ENCODE peak calls at places on chromosomes 1 and 21, in nine cellular contexts. N, A, V, Y, L, O, U, I and B are unnamed samples.
A peak's percentile ranks its signal among the peaks of the same experiment; 100 is the strongest.

GRCh38 chr1:51442616-51443015 is 76.5 kb downstream of the EPS15 start:
- DNase-seq in N (no peak), L (no peak), Y (no peak), O (no peak), V (no peak), I (no peak), A (no peak), U (no peak), B (no peak)

GRCh38 chr1:54798769-54799641 is 2.1 kb downstream of the TTC22 start:
- DNase-seq in V (peak; percentile 78), N (no peak), Y (no peak), I (no peak), A (no peak), O (peak; percentile 3), L (peak; percentile 47), U (no peak), B (no peak)

GRCh38 chr1:84489766-84490165 is 10.7 kb downstream of the RPF1 start:
- DNase-seq in O (no peak), V (no peak), Y (no peak), U (no peak), N (no peak), L (no peak), A (no peak), I (no peak), B (no peak)

GRCh38 chr1:65412256-65412983 is 8.0 kb upstream of the LEPR start:
- DNase-seq in A (no peak), O (no peak), U (no peak), L (no peak), N (no peak), I (no peak), V (no peak), Y (no peak), B (no peak)

GRCh38 chr21:46151989-46152938 is 3.1 kb downstream of the FTCD start:
- DNase-seq in O (no peak), Y (no peak), A (no peak), I (no peak), V (peak; percentile 80), L (peak; percentile 8), U (peak; percentile 70), N (peak; percentile 14), B (no peak)

GRCh38 chr1:233326319-233326994 is 1.1 kb upstream of the MAP3K21 start:
- DNase-seq in Y (no peak), O (no peak), V (no peak), I (no peak), A (no peak), L (no peak), N (no peak), U (peak; percentile 77), B (no peak)

GRCh38 chr1:3772027-3772714 is 378 bp upstream of the SMIM1 start:
- DNase-seq in I (no peak), A (peak; percentile 91), V (peak; percentile 99), Y (peak; percentile 95), O (peak; percentile 79), N (peak; percentile 87), U (peak; percentile 97), L (peak; percentile 97), B (peak; percentile 80)

GRCh38 chr21:32173106-32173755 is 105.6 kb downstream of the MIS18A start:
- DNase-seq in A (no peak), O (no peak), U (no peak), N (no peak), L (no peak), V (no peak), I (no peak), Y (no peak), B (no peak)

GRCh38 chr1:156663178-156663577 is 14.0 kb downstream of the NES start:
- DNase-seq in L (no peak), Y (peak; percentile 61), N (peak; percentile 42), I (peak; percentile 19), V (peak; percentile 85), O (no peak), U (no peak), A (peak; percentile 80), B (no peak)

GRCh38 chr1:16717174-16718108 is 22.9 kb upstream of the RNU1-4 start:
- DNase-seq in U (peak; percentile 95), L (no peak), Y (peak; percentile 63), V (peak; percentile 78), N (no peak), O (no peak), I (no peak), A (peak; percentile 3), B (peak; percentile 63)

GRCh38 chr1:2974701-2975301 is 46.5 kb upstream of the ACTRT2 start:
- DNase-seq in I (no peak), L (no peak), V (peak; percentile 61), U (no peak), Y (no peak), A (no peak), N (no peak), O (no peak), B (peak; percentile 36)

GRCh38 chr1:77170687-77171086 is 48.5 kb downstream of the PIGK start:
- DNase-seq in I (no peak), Y (no peak), A (no peak), O (no peak), U (no peak), V (no peak), L (no peak), N (no peak), B (no peak)

GRCh38 chr1:207815466-207815865 is 63.6 kb downstream of the CD46 start:
- DNase-seq in N (no peak), A (no peak), V (peak; percentile 80), O (no peak), L (no peak), U (no peak), I (no peak), Y (no peak), B (no peak)

GRCh38 chr1:47624531-47624930 is 186.7 kb downstream of the FOXD2 start:
- DNase-seq in Y (no peak), V (no peak), A (peak; percentile 2), I (no peak), L (peak; percentile 34), N (peak; percentile 8), U (no peak), O (no peak), B (no peak)

GRCh38 chr21:29604096-29604495 is 305.4 kb downstream of the BACH1 start:
- DNase-seq in U (no peak), O (no peak), V (peak; percentile 19), Y (no peak), A (no peak), I (no peak), N (no peak), L (no peak), B (no peak)

GRCh38 chr21:29233611-29234540 is 64.8 kb upstream of the BACH1 start:
- DNase-seq in A (peak; percentile 2), U (no peak), N (no peak), Y (no peak), V (no peak), L (no peak), O (no peak), I (no peak), B (no peak)

GRCh38 chr1:229068266-229069043 is 202.5 kb upstream of the RAB4A start:
- DNase-seq in O (no peak), Y (no peak), I (no peak), V (no peak), L (no peak), A (no peak), U (no peak), N (peak; percentile 58), B (no peak)

GRCh38 chr1:47703981-47704596 is 266.2 kb downstream of the FOXD2 start:
- DNase-seq in U (no peak), V (no peak), Y (no peak), N (peak; percentile 24), L (no peak), A (no peak), I (no peak), O (no peak), B (peak; percentile 82)

GRCh38 chr1:84693009-84693408 is 2.7 kb upstream of the SSX2IP start:
- DNase-seq in A (peak; percentile 26), L (no peak), O (no peak), Y (no peak), I (peak; percentile 24), N (no peak), U (no peak), V (no peak), B (no peak)

GRCh38 chr1:203322480-203323179 is 17.3 kb downstream of the BTG2 start:
- DNase-seq in Y (no peak), N (peak; percentile 74), V (no peak), L (peak; percentile 90), A (no peak), O (no peak), I (no peak), U (no peak), B (no peak)

GRCh38 chr1:203324103-203325003 is 19.0 kb downstream of the BTG2 start:
- DNase-seq in N (peak; percentile 56), A (peak; percentile 58), U (no peak), O (peak; percentile 51), I (peak; percentile 69), V (no peak), Y (no peak), L (no peak), B (no peak)

GRCh38 chr1:203320546-203321272 is 15.4 kb downstream of the BTG2 start:
- DNase-seq in U (peak; percentile 85), V (peak; percentile 89), A (peak; percentile 99), Y (no peak), I (peak; percentile 98), L (peak; percentile 90), O (peak; percentile 73), N (peak; percentile 60), B (no peak)

GRCh38 chr1:203323587-203323986 is 18.3 kb downstream of the BTG2 start:
- DNase-seq in I (no peak), V (no peak), N (peak; percentile 22), O (no peak), L (peak; percentile 75), U (no peak), A (no peak), Y (no peak), B (no peak)

GRCh38 chr1:203321273-203322052 is 16.1 kb downstream of the BTG2 start:
- DNase-seq in I (no peak), L (no peak), O (no peak), Y (no peak), A (no peak), N (no peak), U (no peak), V (no peak), B (no peak)
- H3K4me1 ChIP-seq in I (peaks cover 76% of the 10 kb centered on the region), L (peaks cover 95% of the 10 kb centered on the region), O (peaks cover 68% of the 10 kb centered on the region), Y (peaks cover 20% of the 10 kb centered on the region), A (peaks cover 95% of the 10 kb centered on the region), N (peaks cover 69% of the 10 kb centered on the region), U (peaks cover 8% of the 10 kb centered on the region), V (no peaks in the 10 kb centered on the region), B (peaks cover 3% of the 10 kb centered on the region)

GRCh38 chr1:1861339-1861730 is 29.6 kb downstream of the GNB1 start:
- DNase-seq in N (no peak), I (no peak), A (no peak), V (peak; percentile 44), O (no peak), U (no peak), Y (no peak), L (no peak), B (no peak)
- H3K27ac ChIP-seq in N (no peak overlapping the region), I (no peak overlapping the region), A (peak overlapping the region; percentile 49), V (no peak overlapping the region), O (no peak overlapping the region), U (no peak overlapping the region), Y (no peak overlapping the region), L (no peak overlapping the region), B (no peak overlapping the region)

GRCh38 chr1:33494929-33495328 is 22.5 kb downstream of the ZSCAN20 start:
- DNase-seq in N (no peak), O (no peak), V (no peak), I (no peak), U (no peak), A (no peak), L (no peak), Y (no peak), B (no peak)
- H3K9me3 ChIP-seq in N (peaks cover 11% of the 10 kb centered on the region), O (peaks cover 26% of the 10 kb centered on the region), V (peaks cover 32% of the 10 kb centered on the region), I (peaks cover 29% of the 10 kb centered on the region), U (peaks cover 45% of the 10 kb centered on the region), A (no peaks in the 10 kb centered on the region), L (no peaks in the 10 kb centered on the region), Y (peaks cover 14% of the 10 kb centered on the region), B (peaks cover 36% of the 10 kb centered on the region)

GRCh38 chr1:198173832-198174231 is 17.0 kb downstream of the NEK7 start:
- DNase-seq in Y (no peak), N (no peak), A (no peak), V (no peak), I (no peak), O (no peak), L (no peak), U (no peak), B (no peak)
- H3K4me1 ChIP-seq in Y (peaks cover 33% of the 10 kb centered on the region), N (peaks cover 53% of the 10 kb centered on the region), A (peaks cover 23% of the 10 kb centered on the region), V (peaks cover 77% of the 10 kb centered on the region), I (peaks cover 95% of the 10 kb centered on the region), O (peaks cover 38% of the 10 kb centered on the region), L (peaks cover 79% of the 10 kb centered on the region), U (peaks cover 27% of the 10 kb centered on the region), B (peaks cover 46% of the 10 kb centered on the region)